ENCODE peak calls at places on chromosome 12, in ten cellular contexts. A is AG04449; H is activated CD4-positive, alpha-beta memory T cell treated with anti-CD3 and anti-CD28 coated beads, Interleukin-2, amount 10 ng/mL, durations not matched to agents 7 days and 5 days; K is astrocyte of the hippocampus; D is CD4-positive, alpha-beta memory T cell; X is HAP-1; Q is dorsolateral prefrontal cortex; M is amygdala; N is nephron progenitor cell; I is AG20443. G is an unnamed sample.

GRCh38 chr12:122080149-122081107 is 1.9 kb downstream of the MLXIP start:
- DNase-seq in A (no peak), H (no peak), K (peak; percentile 72), D (no peak), X (peak; percentile 49), Q (peak; percentile 65), M (peak; percentile 34), N (no peak), I (peak; percentile 68), G (peak; percentile 61)

GRCh38 chr12:106580671-106581508 is 1.9 kb upstream of the RFX4 start:
- DNase-seq in A (no peak), H (no peak), K (no peak), D (no peak), X (no peak), Q (no peak), M (no peak), N (peak; percentile 10), I (no peak), G (no peak)

GRCh38 chr12:42483534-42483857 is 106.0 kb downstream of the PRICKLE1 start:
- DNase-seq in A (no peak), H (no peak), K (peak; percentile 77), D (peak; percentile 6), X (no peak), Q (no peak), M (no peak), N (peak; percentile 71), I (peak; percentile 72), G (no peak)

GRCh38 chr12:42360747-42361403 is 34.9 kb downstream of the PPHLN1 start:
- DNase-seq in A (no peak), H (no peak), K (no peak), D (no peak), X (no peak), Q (no peak), M (no peak), N (no peak), I (no peak), G (no peak)

GRCh38 chr12:7493006-7493405 is 10.6 kb downstream of the CD163 start:
- DNase-seq in A (no peak), H (no peak), K (no peak), D (no peak), X (no peak), Q (no peak), M (no peak), N (no peak), I (no peak), G (no peak)

GRCh38 chr12:67269632-67270578 is 747 bp downstream of the CAND1 start:
- DNase-seq in A (no peak), H (peak; percentile 49), K (peak; percentile 65), D (peak; percentile 48), X (peak; percentile 60), Q (peak; percentile 35), M (no peak), N (peak; percentile 50), I (peak; percentile 32), G (peak; percentile 44)

GRCh38 chr12:133220521-133220920 is 15.2 kb downstream of the ANHX start:
- DNase-seq in A (no peak), H (no peak), K (no peak), D (no peak), X (no peak), Q (no peak), M (no peak), N (no peak), I (no peak), G (no peak)

GRCh38 chr12:11307143-11307542 is 3.1 kb downstream of the PRB4 start:
- DNase-seq in A (no peak), H (no peak), K (no peak), D (no peak), X (no peak), Q (no peak), M (no peak), N (no peak), I (no peak), G (no peak)

GRCh38 chr12:54162741-54163140 is 26.0 kb downstream of the SMUG1 start:
- DNase-seq in A (no peak), H (no peak), K (no peak), D (no peak), X (no peak), Q (no peak), M (no peak), N (peak; percentile 66), I (no peak), G (no peak)